ENCODE peak calls at places on chromosome 20, in five cellular contexts. T, Q, V, I and C are unnamed samples.

GRCh38 chr20:57717797-57718196 is 8.0 kb upstream of the PMEPA1 start:
- DNase-seq in T (no peak), Q (no peak), V (no peak), I (peak), C (no peak)

GRCh38 chr20:32580970-32581838 is 3.9 kb downstream of the NOL4L start:
- DNase-seq in T (no peak), Q (no peak), V (no peak), I (no peak), C (no peak)

GRCh38 chr20:48313346-48313745 is 514.5 kb downstream of the PREX1 start:
- DNase-seq in T (no peak), Q (no peak), V (no peak), I (no peak), C (no peak)

GRCh38 chr20:9978395-9979004 is 56.3 kb upstream of the ANKEF1 start:
- DNase-seq in T (no peak), Q (no peak), V (peak), I (peak), C (peak)

GRCh38 chr20:45912344-45912682 is 358 bp upstream of the PLTP start:
- DNase-seq in T (no peak), Q (no peak), V (no peak), I (no peak), C (no peak)

GRCh38 chr20:36717657-36718056 is 28.2 kb downstream of the NDRG3 start:
- DNase-seq in T (no peak), Q (no peak), V (peak), I (peak), C (no peak)

GRCh38 chr20:20480689-20481088 is 112.8 kb downstream of the INSM1 start:
- DNase-seq in T (no peak), Q (no peak), V (peak), I (peak), C (no peak)

GRCh38 chr20:59518881-59519706 is 85.2 kb upstream of the PHACTR3 start:
- DNase-seq in T (no peak), Q (no peak), V (peak), I (peak), C (peak)

GRCh38 chr20:64246616-64247311 is 8.8 kb upstream of the PCMTD2 start:
- DNase-seq in T (peak), Q (no peak), V (no peak), I (no peak), C (no peak)

GRCh38 chr20:2539341-2539740 is 3.0 kb downstream of the TMC2 start:
- DNase-seq in T (no peak), Q (no peak), V (no peak), I (no peak), C (no peak)

GRCh38 chr20:14544688-14545087 is 207.3 kb upstream of the FLRT3 start:
- DNase-seq in T (no peak), Q (no peak), V (no peak), I (no peak), C (no peak)

GRCh38 chr20:19758888-19759331 is 852 bp downstream of the RIN2 start:
- DNase-seq in T (peak), Q (peak), V (peak), I (peak), C (peak)

GRCh38 chr20:62982124-62983075 is 24.4 kb downstream of the BHLHE23 start:
- DNase-seq in T (no peak), Q (no peak), V (no peak), I (no peak), C (no peak)

GRCh38 chr20:23235173-23236027 is 115.2 kb upstream of the NXT1 start:
- DNase-seq in T (peak), Q (peak), V (no peak), I (peak), C (peak)

GRCh38 chr20:56463428-56463827 is 5.0 kb upstream of the RTF2 start:
- DNase-seq in T (no peak), Q (no peak), V (no peak), I (no peak), C (no peak)

GRCh38 chr20:63537525-63538203 is 488 bp upstream of the PTK6 start:
- DNase-seq in T (peak), Q (peak), V (peak), I (peak), C (peak)

GRCh38 chr20:59802471-59803221 is 130.8 kb downstream of the SYCP2 start:
- DNase-seq in T (no peak), Q (no peak), V (no peak), I (no peak), C (no peak)

GRCh38 chr20:301886-302848 is 4.8 kb downstream of the ZCCHC3 start:
- DNase-seq in T (peak), Q (no peak), V (no peak), I (no peak), C (no peak)

GRCh38 chr20:5835234-5835845 is 85.1 kb downstream of the SHLD1 start:
- DNase-seq in T (no peak), Q (peak), V (peak), I (peak), C (peak)

GRCh38 chr20:35610833-35611427 is 4.7 kb upstream of the SPAG4 start:
- DNase-seq in T (no peak), Q (no peak), V (no peak), I (no peak), C (no peak)

GRCh38 chr20:38941726-38942389 is 15.6 kb downstream of the FAM83D start:
- DNase-seq in T (no peak), Q (no peak), V (no peak), I (no peak), C (no peak)